ENCODE peak calls at places on chromosomes 7 and 10, in ten cellular contexts. One of them, this sample, is unnamed.

GRCh38 chr7:80216996-80217842 is 82.6 kb downstream of the GNAI1 start:
- DNase-seq in NCI-H2081: no peak
- DNase-seq in ACHN: no peak
- DNase-seq in stimulated activated CD8-positive, alpha-beta memory T cell treated with anti-CD3 and anti-CD28 coated beads, Interleukin-7, amount 100 ng/mL, for 1 hour: no peak
- DNase-seq in smooth muscle cell of the brain vasculature: no peak
- DNase-seq in body of pancreas: no peak
- DNase-seq in natural killer cell treated with Interleukin-12 subunit alpha and Interleukin-12 subunit beta and Interleukin-15 and Interleukin-18, amount 100 ng/mL, for 72 hours: no peak
- DNase-seq in left ventricle myocardium superior: no peak
- DNase-seq in Calu3: no peak
- DNase-seq in neural crest cell: no peak
- DNase-seq in this sample: no peak

GRCh38 chr10:34861293-34862004 is 46.4 kb upstream of the PARD3 start:
- DNase-seq in NCI-H2081: peak; percentile 68
- DNase-seq in ACHN: no peak
- DNase-seq in stimulated activated CD8-positive, alpha-beta memory T cell treated with anti-CD3 and anti-CD28 coated beads, Interleukin-7, amount 100 ng/mL, for 1 hour: no peak
- DNase-seq in smooth muscle cell of the brain vasculature: peak; percentile 41
- DNase-seq in body of pancreas: no peak
- DNase-seq in natural killer cell treated with Interleukin-12 subunit alpha and Interleukin-12 subunit beta and Interleukin-15 and Interleukin-18, amount 100 ng/mL, for 72 hours: no peak
- DNase-seq in left ventricle myocardium superior: peak; percentile 40
- DNase-seq in Calu3: no peak
- DNase-seq in neural crest cell: no peak
- DNase-seq in this sample: no peak

GRCh38 chr7:47424523-47424922 is 157.4 kb downstream of the TNS3 start:
- DNase-seq in NCI-H2081: no peak
- DNase-seq in ACHN: no peak
- DNase-seq in stimulated activated CD8-positive, alpha-beta memory T cell treated with anti-CD3 and anti-CD28 coated beads, Interleukin-7, amount 100 ng/mL, for 1 hour: no peak
- DNase-seq in smooth muscle cell of the brain vasculature: no peak
- DNase-seq in body of pancreas: no peak
- DNase-seq in natural killer cell treated with Interleukin-12 subunit alpha and Interleukin-12 subunit beta and Interleukin-15 and Interleukin-18, amount 100 ng/mL, for 72 hours: no peak
- DNase-seq in left ventricle myocardium superior: no peak
- DNase-seq in Calu3: no peak
- DNase-seq in neural crest cell: no peak
- DNase-seq in this sample: no peak

GRCh38 chr7:17690030-17690429 is 250.3 kb downstream of the SNX13 start:
- DNase-seq in NCI-H2081: no peak
- DNase-seq in ACHN: peak; percentile 75
- DNase-seq in stimulated activated CD8-positive, alpha-beta memory T cell treated with anti-CD3 and anti-CD28 coated beads, Interleukin-7, amount 100 ng/mL, for 1 hour: no peak
- DNase-seq in smooth muscle cell of the brain vasculature: peak; percentile 83
- DNase-seq in body of pancreas: no peak
- DNase-seq in natural killer cell treated with Interleukin-12 subunit alpha and Interleukin-12 subunit beta and Interleukin-15 and Interleukin-18, amount 100 ng/mL, for 72 hours: no peak
- DNase-seq in left ventricle myocardium superior: no peak
- DNase-seq in Calu3: peak; percentile 35
- DNase-seq in neural crest cell: no peak
- DNase-seq in this sample: peak; percentile 74

GRCh38 chr10:130477360-130477759 is 341.2 kb downstream of the GLRX3 start:
- DNase-seq in NCI-H2081: no peak
- DNase-seq in ACHN: no peak
- DNase-seq in stimulated activated CD8-positive, alpha-beta memory T cell treated with anti-CD3 and anti-CD28 coated beads, Interleukin-7, amount 100 ng/mL, for 1 hour: no peak
- DNase-seq in smooth muscle cell of the brain vasculature: no peak
- DNase-seq in body of pancreas: no peak
- DNase-seq in natural killer cell treated with Interleukin-12 subunit alpha and Interleukin-12 subunit beta and Interleukin-15 and Interleukin-18, amount 100 ng/mL, for 72 hours: peak; percentile 45
- DNase-seq in left ventricle myocardium superior: peak; percentile 11
- DNase-seq in Calu3: no peak
- DNase-seq in neural crest cell: no peak
- DNase-seq in this sample: no peak

GRCh38 chr7:2934211-2934731 is 90.2 kb upstream of the GNA12 start:
- DNase-seq in NCI-H2081: no peak
- DNase-seq in ACHN: peak; percentile 88
- DNase-seq in stimulated activated CD8-positive, alpha-beta memory T cell treated with anti-CD3 and anti-CD28 coated beads, Interleukin-7, amount 100 ng/mL, for 1 hour: no peak
- DNase-seq in smooth muscle cell of the brain vasculature: no peak
- DNase-seq in body of pancreas: no peak
- DNase-seq in natural killer cell treated with Interleukin-12 subunit alpha and Interleukin-12 subunit beta and Interleukin-15 and Interleukin-18, amount 100 ng/mL, for 72 hours: no peak
- DNase-seq in left ventricle myocardium superior: peak; percentile 21
- DNase-seq in Calu3: peak; percentile 45
- DNase-seq in neural crest cell: no peak
- DNase-seq in this sample: peak; percentile 5

GRCh38 chr10:33143160-33143728 is 185.2 kb upstream of the ITGB1 start:
- DNase-seq in NCI-H2081: no peak
- DNase-seq in ACHN: peak; percentile 66
- DNase-seq in stimulated activated CD8-positive, alpha-beta memory T cell treated with anti-CD3 and anti-CD28 coated beads, Interleukin-7, amount 100 ng/mL, for 1 hour: no peak
- DNase-seq in smooth muscle cell of the brain vasculature: peak; percentile 67
- DNase-seq in body of pancreas: no peak
- DNase-seq in natural killer cell treated with Interleukin-12 subunit alpha and Interleukin-12 subunit beta and Interleukin-15 and Interleukin-18, amount 100 ng/mL, for 72 hours: no peak
- DNase-seq in left ventricle myocardium superior: no peak
- DNase-seq in Calu3: no peak
- DNase-seq in neural crest cell: no peak
- DNase-seq in this sample: no peak

GRCh38 chr10:34526758-34527730 is 288.1 kb downstream of the PARD3 start:
- DNase-seq in NCI-H2081: no peak
- DNase-seq in ACHN: peak; percentile 88
- DNase-seq in stimulated activated CD8-positive, alpha-beta memory T cell treated with anti-CD3 and anti-CD28 coated beads, Interleukin-7, amount 100 ng/mL, for 1 hour: no peak
- DNase-seq in smooth muscle cell of the brain vasculature: no peak
- DNase-seq in body of pancreas: no peak
- DNase-seq in natural killer cell treated with Interleukin-12 subunit alpha and Interleukin-12 subunit beta and Interleukin-15 and Interleukin-18, amount 100 ng/mL, for 72 hours: no peak
- DNase-seq in left ventricle myocardium superior: no peak
- DNase-seq in Calu3: no peak
- DNase-seq in neural crest cell: no peak
- DNase-seq in this sample: peak; percentile 95

GRCh38 chr7:48441848-48442492 is 270.7 kb downstream of the ABCA13 start:
- DNase-seq in NCI-H2081: no peak
- DNase-seq in ACHN: no peak
- DNase-seq in stimulated activated CD8-positive, alpha-beta memory T cell treated with anti-CD3 and anti-CD28 coated beads, Interleukin-7, amount 100 ng/mL, for 1 hour: no peak
- DNase-seq in smooth muscle cell of the brain vasculature: no peak
- DNase-seq in body of pancreas: no peak
- DNase-seq in natural killer cell treated with Interleukin-12 subunit alpha and Interleukin-12 subunit beta and Interleukin-15 and Interleukin-18, amount 100 ng/mL, for 72 hours: no peak
- DNase-seq in left ventricle myocardium superior: no peak
- DNase-seq in Calu3: no peak
- DNase-seq in neural crest cell: no peak
- DNase-seq in this sample: no peak

GRCh38 chr10:88616250-88616977 is 29.9 kb downstream of the LIPJ start:
- DNase-seq in NCI-H2081: no peak
- DNase-seq in ACHN: no peak
- DNase-seq in stimulated activated CD8-positive, alpha-beta memory T cell treated with anti-CD3 and anti-CD28 coated beads, Interleukin-7, amount 100 ng/mL, for 1 hour: no peak
- DNase-seq in smooth muscle cell of the brain vasculature: no peak
- DNase-seq in body of pancreas: no peak
- DNase-seq in natural killer cell treated with Interleukin-12 subunit alpha and Interleukin-12 subunit beta and Interleukin-15 and Interleukin-18, amount 100 ng/mL, for 72 hours: no peak
- DNase-seq in left ventricle myocardium superior: peak; percentile 56
- DNase-seq in Calu3: no peak
- DNase-seq in neural crest cell: no peak
- DNase-seq in this sample: no peak

GRCh38 chr7:123797673-123798526 is 47.1 kb upstream of the HYAL4 start:
- DNase-seq in NCI-H2081: peak; percentile 63
- DNase-seq in ACHN: peak; percentile 70
- DNase-seq in stimulated activated CD8-positive, alpha-beta memory T cell treated with anti-CD3 and anti-CD28 coated beads, Interleukin-7, amount 100 ng/mL, for 1 hour: no peak
- DNase-seq in smooth muscle cell of the brain vasculature: peak; percentile 46
- DNase-seq in body of pancreas: no peak
- DNase-seq in natural killer cell treated with Interleukin-12 subunit alpha and Interleukin-12 subunit beta and Interleukin-15 and Interleukin-18, amount 100 ng/mL, for 72 hours: no peak
- DNase-seq in left ventricle myocardium superior: no peak
- DNase-seq in Calu3: peak; percentile 50
- DNase-seq in neural crest cell: no peak
- DNase-seq in this sample: peak; percentile 18

GRCh38 chr7:45701701-45702460 is 127.7 kb downstream of the ADCY1 start:
- DNase-seq in NCI-H2081: no peak
- DNase-seq in ACHN: no peak
- DNase-seq in stimulated activated CD8-positive, alpha-beta memory T cell treated with anti-CD3 and anti-CD28 coated beads, Interleukin-7, amount 100 ng/mL, for 1 hour: no peak
- DNase-seq in smooth muscle cell of the brain vasculature: no peak
- DNase-seq in body of pancreas: peak; percentile 6
- DNase-seq in natural killer cell treated with Interleukin-12 subunit alpha and Interleukin-12 subunit beta and Interleukin-15 and Interleukin-18, amount 100 ng/mL, for 72 hours: no peak
- DNase-seq in left ventricle myocardium superior: no peak
- DNase-seq in Calu3: no peak
- DNase-seq in neural crest cell: no peak
- DNase-seq in this sample: no peak

GRCh38 chr10:44756235-44756634 is 154.9 kb upstream of the TMEM72 start:
- DNase-seq in NCI-H2081: no peak
- DNase-seq in ACHN: no peak
- DNase-seq in stimulated activated CD8-positive, alpha-beta memory T cell treated with anti-CD3 and anti-CD28 coated beads, Interleukin-7, amount 100 ng/mL, for 1 hour: no peak
- DNase-seq in smooth muscle cell of the brain vasculature: no peak
- DNase-seq in body of pancreas: no peak
- DNase-seq in natural killer cell treated with Interleukin-12 subunit alpha and Interleukin-12 subunit beta and Interleukin-15 and Interleukin-18, amount 100 ng/mL, for 72 hours: no peak
- DNase-seq in left ventricle myocardium superior: no peak
- DNase-seq in Calu3: no peak
- DNase-seq in neural crest cell: no peak
- DNase-seq in this sample: peak; percentile 30

This sample was measured in GM04503.